ENCODE peak calls at places on chromosome 14, in four cellular contexts. G is suprapubic skin, A is GM10248, B is NCI-H510A treated with DMSO at 0.1 percent for 48 hours. O is an unnamed sample.

GRCh38 chr14:87522575-87522974 is 470.4 kb downstream of the GALC start:
- DNase-seq in G (no peak), A (no peak), B (peak), O (no peak)

GRCh38 chr14:50001146-50001998 is 108.5 kb downstream of the ARF6 start:
- DNase-seq in G (peak), A (peak), B (peak), O (peak)

GRCh38 chr14:64474041-64474440 is 8.7 kb downstream of the AKAP5 start:
- DNase-seq in G (no peak), A (no peak), B (no peak), O (no peak)

GRCh38 chr14:62329427-62329826 is 567.2 kb downstream of the SNAPC1 start:
- DNase-seq in G (no peak), A (no peak), B (no peak), O (no peak)

GRCh38 chr14:85293820-85294219 is 236.1 kb upstream of the FLRT2 start:
- DNase-seq in G (no peak), A (no peak), B (no peak), O (no peak)

GRCh38 chr14:63045612-63046320 is 508 bp upstream of the KCNH5 start:
- DNase-seq in G (no peak), A (peak), B (peak), O (no peak)

GRCh38 chr14:22614240-22614799 is 16.2 kb downstream of the ABHD4 start:
- DNase-seq in G (no peak), A (no peak), B (no peak), O (no peak)

GRCh38 chr14:99427632-99428315 is 52.9 kb downstream of the SETD3 start:
- DNase-seq in G (no peak), A (no peak), B (no peak), O (no peak)

GRCh38 chr14:103001226-103001625 is 56.1 kb downstream of the CDC42BPB start:
- DNase-seq in G (no peak), A (no peak), B (no peak), O (no peak)

GRCh38 chr14:22664261-22664660 is 20.1 kb upstream of the OR6J1 start:
- DNase-seq in G (no peak), A (no peak), B (peak), O (no peak)

GRCh38 chr14:64721899-64722298 is 17.7 kb downstream of the PLEKHG3 start:
- DNase-seq in G (no peak), A (no peak), B (no peak), O (no peak)

GRCh38 chr14:73245401-73246325 is 8.4 kb downstream of the PAPLN start:
- DNase-seq in G (no peak), A (peak), B (peak), O (peak)

GRCh38 chr14:99067141-99067920 is 204.7 kb downstream of the BCL11B start:
- DNase-seq in G (no peak), A (no peak), B (no peak), O (no peak)

GRCh38 chr14:36997843-36998242 is 174.6 kb downstream of the SLC25A21 start:
- DNase-seq in G (no peak), A (no peak), B (no peak), O (no peak)

GRCh38 chr14:61861320-61861865 is 99.2 kb downstream of the SNAPC1 start:
- DNase-seq in G (no peak), A (no peak), B (no peak), O (no peak)